ENCODE peak calls at places on chromosomes 11 and 22, in five cellular contexts. R, J, C, F and X are unnamed samples.

GRCh38 chr11:64028398-64029115 is 7.2 kb upstream of the FLRT1 start:
- DNase-seq in R (peak; percentile 24), J (no peak), C (no peak), F (no peak), X (no peak)

GRCh38 chr11:64990222-64990918 is 6.4 kb downstream of the BATF2 start:
- DNase-seq in R (peak; percentile 40), J (no peak), C (peak; percentile 4), F (no peak), X (peak; percentile 53)

GRCh38 chr11:128687321-128687720 is 6.6 kb upstream of the FLI1 start:
- DNase-seq in R (peak; percentile 25), J (peak; percentile 48), C (no peak), F (no peak), X (peak; percentile 47)

GRCh38 chr11:12264361-12264760 is 113.0 kb upstream of the PARVA start:
- DNase-seq in R (no peak), J (no peak), C (no peak), F (no peak), X (no peak)

GRCh38 chr11:118000067-118000849 is 14.1 kb downstream of the IL10RA start:
- DNase-seq in R (no peak), J (no peak), C (no peak), F (no peak), X (no peak)

GRCh38 chr22:46390105-46390651 is 54.7 kb downstream of the TRMU start:
- DNase-seq in R (no peak), J (no peak), C (no peak), F (no peak), X (no peak)

GRCh38 chr11:75894036-75894585 is 79.1 kb downstream of the UVRAG start:
- DNase-seq in R (no peak), J (no peak), C (no peak), F (no peak), X (no peak)

GRCh38 chr11:78415338-78415737 is 2.3 kb downstream of the GAB2 start:
- DNase-seq in R (no peak), J (no peak), C (no peak), F (no peak), X (no peak)

GRCh38 chr11:30914143-30914762 is 328.1 kb upstream of the MPPED2 start:
- DNase-seq in R (peak; percentile 23), J (peak; percentile 77), C (peak; percentile 36), F (peak; percentile 42), X (peak; percentile 76)

GRCh38 chr22:42924436-42924835 is 67.4 kb upstream of the ARFGAP3 start:
- DNase-seq in R (no peak), J (no peak), C (no peak), F (no peak), X (no peak)

GRCh38 chr11:61542024-61542461 is 33.5 kb downstream of the LRRC10B start:
- DNase-seq in R (no peak), J (no peak), C (no peak), F (no peak), X (no peak)

GRCh38 chr11:33624082-33624481 is 76.5 kb downstream of the C11orf91 start:
- DNase-seq in R (no peak), J (no peak), C (no peak), F (no peak), X (no peak)

GRCh38 chr11:64865286-64866172 is 12.9 kb downstream of the EHD1 start:
- DNase-seq in R (peak; percentile 93), J (peak; percentile 42), C (peak; percentile 95), F (no peak), X (peak; percentile 56)

GRCh38 chr22:33844273-33844672 is 76.0 kb downstream of the LARGE1 start:
- DNase-seq in R (no peak), J (no peak), C (no peak), F (no peak), X (no peak)

GRCh38 chr11:118243161-118243560 is 9.0 kb downstream of the MPZL3 start:
- DNase-seq in R (no peak), J (no peak), C (no peak), F (no peak), X (no peak)

GRCh38 chr11:74025467-74026166 is 16.7 kb upstream of the UCP3 start:
- DNase-seq in R (peak; percentile 71), J (peak; percentile 68), C (peak; percentile 83), F (no peak), X (peak; percentile 19)

GRCh38 chr11:95585752-95586077 is 203.9 kb downstream of the FAM76B start:
- DNase-seq in R (no peak), J (no peak), C (no peak), F (no peak), X (no peak)

GRCh38 chr22:21030621-21031544 is 1.5 kb downstream of the SLC7A4 start:
- DNase-seq in R (no peak), J (no peak), C (no peak), F (no peak), X (no peak)

GRCh38 chr22:42682113-42682851 is 33.1 kb upstream of the CYB5R3 start:
- DNase-seq in R (no peak), J (no peak), C (no peak), F (no peak), X (no peak)

GRCh38 chr11:76635991-76636520 is 34.5 kb downstream of the LRRC32 start:
- DNase-seq in R (no peak), J (no peak), C (no peak), F (no peak), X (no peak)

GRCh38 chr11:44014968-44015623 is 32.7 kb upstream of the ACCSL start:
- DNase-seq in R (no peak), J (no peak), C (peak; percentile 85), F (no peak), X (peak; percentile 21)

GRCh38 chr11:9787981-9788521 is 124.2 kb downstream of the SWAP70 start:
- DNase-seq in R (peak; percentile 95), J (no peak), C (peak; percentile 96), F (no peak), X (peak; percentile 77)

GRCh38 chr11:114774599-114775365 is 96.5 kb downstream of the NXPE2 start:
- DNase-seq in R (peak; percentile 44), J (peak; percentile 1), C (no peak), F (peak; percentile 55), X (peak; percentile 8)

GRCh38 chr11:45704133-45704532 is 38.7 kb upstream of the CHST1 start:
- DNase-seq in R (no peak), J (no peak), C (no peak), F (no peak), X (no peak)

GRCh38 chr22:18152519-18152918 is 2.5 kb downstream of the USP18 start:
- DNase-seq in R (no peak), J (no peak), C (no peak), F (no peak), X (no peak)

GRCh38 chr11:65641233-65642013 is 3.5 kb downstream of the SIPA1 start:
- DNase-seq in R (no peak), J (no peak), C (no peak), F (no peak), X (no peak)

GRCh38 chr11:100706179-100706578 is 19.1 kb downstream of the ARHGAP42 start:
- DNase-seq in R (no peak), J (no peak), C (no peak), F (no peak), X (no peak)

GRCh38 chr11:121369366-121369765 is 76.8 kb downstream of the SC5D start:
- DNase-seq in R (no peak), J (no peak), C (no peak), F (no peak), X (no peak)

DNA sequence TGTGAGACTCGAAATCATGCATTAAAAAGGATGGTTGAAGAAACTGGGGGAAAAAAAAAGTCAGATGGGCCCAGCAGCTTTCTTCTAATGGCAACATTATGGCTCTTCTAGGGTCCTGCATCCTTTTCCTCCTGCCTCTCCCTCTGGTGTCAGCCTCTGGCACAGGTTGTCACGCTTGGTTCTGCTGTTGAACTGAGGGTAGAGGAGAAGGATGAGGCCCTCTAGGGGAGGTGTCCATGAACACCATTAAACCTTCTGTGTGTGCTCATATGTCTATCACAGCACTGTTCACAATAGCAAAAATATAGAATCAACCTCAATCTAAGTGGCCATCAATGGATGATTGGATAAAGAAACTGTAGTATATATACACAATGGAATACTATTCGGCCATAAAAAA is 36.0 kb downstream of the BUD13 start:
- DNase-seq in R (no peak), J (no peak), C (no peak), F (peak; percentile 48), X (peak; percentile 5)
- TF ChIP-seq CTCF in R (peak; percentile 7), J (peak; percentile 5), C (no peak), F (no peak), X (no peak)

DNA sequence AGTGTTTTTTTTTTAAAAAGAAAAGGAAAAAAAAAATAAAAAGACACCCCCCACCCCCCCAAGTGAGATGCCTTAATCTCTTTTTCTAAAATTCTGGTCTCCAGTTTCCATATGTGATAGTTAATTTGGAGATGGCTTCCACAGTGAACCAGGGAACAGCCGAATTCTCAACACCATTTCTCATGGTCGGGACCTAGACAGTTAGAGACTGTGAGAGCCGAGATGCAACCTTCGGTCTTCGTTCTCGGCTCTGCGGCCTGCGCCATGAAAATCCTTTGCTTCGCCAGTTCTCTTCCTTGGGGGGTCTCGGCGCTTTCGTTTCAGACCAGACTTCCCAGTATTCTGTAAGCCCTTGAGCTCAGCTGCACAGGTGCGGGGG is 731 bp downstream of the CACNG2 start:
- DNase-seq in R (no peak), J (no peak), C (no peak), F (no peak), X (no peak)
- H3K4me3 ChIP-seq in R (no peak overlapping the region), J (no peak overlapping the region), C (no peak overlapping the region), F (peak overlapping the region; percentile 32), X (no peak overlapping the region)

GRCh38 chr22:22061085-22062077 is 78.8 kb upstream of the TOP3B start:
- DNase-seq in R (peak; percentile 45), J (peak; percentile 45), C (peak; percentile 62), F (peak; percentile 56), X (peak; percentile 69)
- TF ChIP-seq CTCF in R (peak; percentile 19), J (peak; percentile 35), C (peak; percentile 30), F (peak; percentile 5), X (peak; percentile 38)

GRCh38 chr11:86050310-86050709 is 18.6 kb downstream of the PICALM start:
- DNase-seq in R (no peak), J (no peak), C (no peak), F (no peak), X (no peak)

GRCh38 chr11:86046111-86046510 is 22.8 kb downstream of the PICALM start:
- DNase-seq in R (no peak), J (peak; percentile 63), C (peak; percentile 57), F (no peak), X (no peak)

GRCh38 chr11:86043765-86044534 is 24.9 kb downstream of the PICALM start:
- DNase-seq in R (no peak), J (no peak), C (no peak), F (no peak), X (no peak)

GRCh38 chr11:86041975-86042378 is 26.9 kb downstream of the PICALM start:
- DNase-seq in R (peak; percentile 94), J (peak; percentile 87), C (peak; percentile 92), F (peak; percentile 85), X (peak; percentile 96)

DNA sequence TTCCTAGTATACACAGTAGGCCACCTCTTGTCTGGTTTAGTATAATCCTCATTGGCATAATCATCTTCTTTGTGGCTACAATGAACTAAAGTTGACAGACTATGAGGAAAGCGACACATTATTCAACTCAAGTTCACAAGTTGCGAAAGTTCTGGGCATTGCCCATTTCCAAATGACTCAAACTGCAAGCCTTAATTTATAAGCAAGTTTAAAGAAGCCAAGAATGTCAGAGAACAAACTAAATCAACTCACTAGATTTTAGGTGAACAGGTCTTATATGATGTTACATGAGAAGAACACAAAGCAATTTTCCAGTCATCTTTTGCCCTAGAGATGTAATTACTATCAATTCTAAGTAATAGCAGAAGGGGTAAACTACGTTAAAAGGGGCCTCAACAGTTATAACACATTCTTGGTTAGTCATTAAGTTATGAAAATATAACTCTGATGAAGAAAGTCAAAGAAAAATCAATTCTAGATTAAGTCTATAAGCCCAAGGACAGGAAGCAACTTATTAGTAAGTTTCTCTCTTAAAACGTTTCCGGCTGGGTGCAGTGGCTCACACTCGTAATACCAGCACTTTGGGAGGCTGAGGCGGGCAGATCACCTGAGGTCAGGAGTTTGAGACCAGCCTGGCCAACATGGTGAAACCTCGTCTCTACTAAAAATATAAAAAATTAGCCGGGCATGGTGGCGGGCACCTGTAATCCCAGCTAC is 21.5 kb downstream of the PICALM start:
- DNase-seq in R (peak; percentile 58), J (peak; percentile 85), C (peak; percentile 80), F (no peak), X (peak; percentile 70)
- H3K4me3 ChIP-seq in R (no peak overlapping the region), J (no peak overlapping the region), C (no peak overlapping the region), F (no peak overlapping the region), X (no peak overlapping the region)